ENCODE peak calls at places on chromosomes 4 and X, in six cellular contexts. K is Caki2, Z is EH, M is sciatic nerve, B is astrocyte, A is NCI-H1417. C is an unnamed sample.

GRCh38 chr4:101205878-101206277 is 141.4 kb downstream of the PPP3CA start:
- DNase-seq in A (no peak), K (peak), M (no peak), B (peak), Z (peak), C (no peak)

GRCh38 chr4:145734576-145735329 is 54.8 kb downstream of the C4orf51 start:
- DNase-seq in A (no peak), Z (peak), M (no peak), K (peak), B (peak), C (no peak)

GRCh38 chr4:106522839-106523238 is 154.3 kb upstream of the GIMD1 start:
- DNase-seq in K (no peak), Z (no peak), B (no peak), A (peak), M (no peak), C (peak)

GRCh38 chrX:104419926-104420325 is 146.1 kb upstream of the IL1RAPL2 start:
- DNase-seq in A (no peak), Z (no peak), M (no peak), K (no peak), B (no peak), C (no peak)

GRCh38 chr4:39718366-39719323 is 20.7 kb downstream of the UBE2K start:
- DNase-seq in Z (no peak), K (no peak), M (no peak), B (no peak), A (no peak), C (no peak)

GRCh38 chr4:48475770-48476169 is 7.4 kb upstream of the SLC10A4 start:
- DNase-seq in B (no peak), K (no peak), M (no peak), A (no peak), Z (no peak), C (peak)

GRCh38 chrX:121876316-121876715 is 828.9 kb downstream of the GLUD2 start:
- DNase-seq in B (peak), M (no peak), A (no peak), Z (peak), K (peak), C (no peak)

GRCh38 chr4:53730431-53730830 is 139.1 kb upstream of the LNX1 start:
- DNase-seq in A (no peak), Z (peak), B (no peak), K (no peak), M (no peak), C (no peak)

GRCh38 chr4:157700898-157701694 is 471.7 kb downstream of the GASK1B start:
- DNase-seq in Z (no peak), B (peak), M (no peak), A (no peak), K (no peak), C (no peak)

GRCh38 chr4:156293657-156294297 is 340.1 kb upstream of the CTSO start:
- DNase-seq in M (no peak), K (peak), B (peak), A (peak), Z (peak), C (no peak)

GRCh38 chr4:89221175-89221867 is 86.3 kb downstream of the GPRIN3 start:
- DNase-seq in K (no peak), M (no peak), A (no peak), Z (no peak), B (no peak), C (no peak)

GRCh38 chr4:5203309-5203708 is 152.0 kb downstream of the STK32B start:
- DNase-seq in K (no peak), A (no peak), B (no peak), Z (peak), M (no peak), C (no peak)

GRCh38 chr4:1278336-1278670 is 11.4 kb upstream of the MAEA start:
- DNase-seq in K (peak), M (no peak), A (no peak), Z (peak), B (peak), C (no peak)

GRCh38 chr4:74133786-74134499 is 24.0 kb upstream of the MTHFD2L start:
- DNase-seq in K (peak), M (peak), B (peak), Z (peak), A (peak), C (peak)

GRCh38 chr4:1515763-1516162 is 109.5 kb upstream of the NKX1-1 start:
- DNase-seq in K (no peak), Z (no peak), B (no peak), M (no peak), A (no peak), C (no peak)

C was measured in SK-N-DZ.